ENCODE peak calls at places on chromosomes 13 and 19, in seven cellular contexts. F is suprapubic skin; T is heart left ventricle; L is neural progenitor cell; N is left ventricle myocardium inferior; B is CD4-positive, alpha-beta T cell; P is PC-9. I is an unnamed sample. For H3K9me3, the result is how much of the 10 kb centered on the place peaks cover.

GRCh38 chr13:31069808-31070544 is 91.7 kb downstream of the HSPH1 start:
- DNase-seq in F (no peak), T (no peak), L (no peak), N (no peak), B (no peak), P (no peak), I (no peak)

GRCh38 chr19:46373573-46374359 is 26.9 kb downstream of the PPP5C start:
- DNase-seq in F (peak), T (peak), L (peak), N (peak), B (no peak), P (peak), I (peak)

GRCh38 chr13:110308377-110309158 is 1.5 kb downstream of the COL4A2 start:
- DNase-seq in F (no peak), T (no peak), L (peak), N (no peak), B (no peak), P (no peak), I (no peak)

GRCh38 chr19:54129617-54129996 is 8.0 kb upstream of the CNOT3 start:
- DNase-seq in F (peak), T (no peak), L (no peak), N (no peak), B (no peak), P (no peak), I (no peak)

GRCh38 chr13:114234266-114234644 is 442 bp upstream of the CDC16 start:
- DNase-seq in F (no peak), T (no peak), L (no peak), N (no peak), B (no peak), P (no peak), I (no peak)

GRCh38 chr13:25922373-25922772 is 129.4 kb downstream of the SHISA2 start:
- DNase-seq in F (no peak), T (no peak), L (no peak), N (no peak), B (no peak), P (no peak), I (no peak)

GRCh38 chr13:48831248-48831647 is 144.5 kb upstream of the FNDC3A start:
- DNase-seq in F (no peak), T (no peak), L (no peak), N (no peak), B (no peak), P (no peak), I (no peak)

GRCh38 chr13:64371045-64371444 is 2859.1 kb downstream of the PCDH9 start:
- DNase-seq in F (no peak), T (no peak), L (no peak), N (no peak), B (no peak), P (peak), I (no peak)

GRCh38 chr19:3146677-3147100 is 10.9 kb downstream of the GNA15 start:
- DNase-seq in F (peak), T (no peak), L (peak), N (no peak), B (peak), P (no peak), I (peak)

GRCh38 chr19:7267792-7268736 is 26.1 kb downstream of the INSR start:
- DNase-seq in F (no peak), T (no peak), L (no peak), N (no peak), B (no peak), P (peak), I (no peak)

GRCh38 chr19:35328851-35329285 is at the start of gene CD22:
- DNase-seq in F (no peak), T (no peak), L (no peak), N (no peak), B (no peak), P (no peak), I (no peak)

GRCh38 chr13:41700790-41701310 is 243.5 kb downstream of the RGCC start:
- DNase-seq in F (no peak), T (peak), L (no peak), N (no peak), B (no peak), P (no peak), I (no peak)

GRCh38 chr13:98570929-98571372 is 6.0 kb downstream of the STK24 start:
- DNase-seq in F (no peak), T (peak), L (no peak), N (no peak), B (peak), P (peak), I (peak)

GRCh38 chr19:45637890-45638667 is 1.1 kb downstream of the EML2 start:
- DNase-seq in F (no peak), T (no peak), L (no peak), N (no peak), B (no peak), P (no peak), I (no peak)

GRCh38 chr19:54461201-54462071 is 2.1 kb downstream of the LENG9 start:
- DNase-seq in F (peak), T (no peak), L (no peak), N (no peak), B (no peak), P (no peak), I (no peak)

GRCh38 chr13:51222510-51223283 is 499 bp downstream of the FAM124A start:
- DNase-seq in F (no peak), T (no peak), L (peak), N (no peak), B (no peak), P (no peak), I (no peak)

GRCh38 chr19:33394006-33394722 is 20.7 kb downstream of the CEBPG start:
- DNase-seq in F (peak), T (peak), L (no peak), N (peak), B (no peak), P (no peak), I (no peak)

GRCh38 chr13:111219306-111219705 is 101.1 kb upstream of the TEX29 start:
- DNase-seq in F (no peak), T (peak), L (no peak), N (peak), B (no peak), P (no peak), I (no peak)

GRCh38 chr13:75635621-75636338 is at the start of gene LMO7:
- DNase-seq in F (peak), T (peak), L (peak), N (peak), B (peak), P (peak), I (peak)
- H3K27ac ChIP-seq in F (peak), T (peak), L (no peak), N (peak), B (no peak), P (no peak), I (peak)

GRCh38 chr19:51903192-51903591 is 1.6 kb downstream of the ZNF649 start:
- DNase-seq in F (no peak), T (no peak), L (no peak), N (no peak), B (no peak), P (no peak), I (no peak)
- H3K9me3 ChIP-seq in F (under half), T (under half), L (under half), N (under half), B (half or more), P (half or more), I (half or more)

GRCh38 chr19:53088091-53088490 is 15.1 kb downstream of the ZNF160 start:
- DNase-seq in F (no peak), T (no peak), L (no peak), N (no peak), B (no peak), P (no peak), I (no peak)

GRCh38 chr19:53092723-53093122 is 10.5 kb downstream of the ZNF160 start:
- DNase-seq in F (no peak), T (no peak), L (no peak), N (no peak), B (no peak), P (no peak), I (no peak)

GRCh38 chr19:53094749-53095575 is 8.3 kb downstream of the ZNF160 start:
- DNase-seq in F (no peak), T (no peak), L (peak), N (no peak), B (no peak), P (no peak), I (no peak)

GRCh38 chr19:53091855-53092254 is 11.4 kb downstream of the ZNF160 start:
- DNase-seq in F (no peak), T (no peak), L (no peak), N (no peak), B (no peak), P (no peak), I (no peak)

GRCh38 chr19:53091413-53091812 is 11.8 kb downstream of the ZNF160 start:
- DNase-seq in F (no peak), T (no peak), L (peak), N (no peak), B (no peak), P (no peak), I (no peak)
- H3K27ac ChIP-seq in F (no peak), T (no peak), L (no peak), N (no peak), B (no peak), P (no peak), I (no peak)

GRCh38 chr19:9348253-9348652 is 14.6 kb upstream of the ZNF177 start:
- DNase-seq in F (no peak), T (no peak), L (no peak), N (no peak), B (no peak), P (no peak), I (no peak)
- H3K9me3 ChIP-seq in F (half or more), T (half or more), L (half or more), N (half or more), B (half or more), P (half or more), I (under half)

GRCh38 chr13:36347826-36348225 is 1.6 kb upstream of the SPART start:
- DNase-seq in F (no peak), T (no peak), L (no peak), N (no peak), B (no peak), P (no peak), I (no peak)

GRCh38 chr13:36345438-36346221 is 564 bp downstream of the SPART start:
- DNase-seq in F (peak), T (peak), L (peak), N (peak), B (peak), P (peak), I (no peak)

GRCh38 chr13:36344886-36345437 is 1.2 kb downstream of the SPART start:
- DNase-seq in F (no peak), T (no peak), L (peak), N (no peak), B (no peak), P (no peak), I (no peak)

GRCh38 chr13:36344173-36344572 is 2.0 kb downstream of the SPART start:
- DNase-seq in F (no peak), T (no peak), L (no peak), N (no peak), B (no peak), P (no peak), I (no peak)

DNA sequence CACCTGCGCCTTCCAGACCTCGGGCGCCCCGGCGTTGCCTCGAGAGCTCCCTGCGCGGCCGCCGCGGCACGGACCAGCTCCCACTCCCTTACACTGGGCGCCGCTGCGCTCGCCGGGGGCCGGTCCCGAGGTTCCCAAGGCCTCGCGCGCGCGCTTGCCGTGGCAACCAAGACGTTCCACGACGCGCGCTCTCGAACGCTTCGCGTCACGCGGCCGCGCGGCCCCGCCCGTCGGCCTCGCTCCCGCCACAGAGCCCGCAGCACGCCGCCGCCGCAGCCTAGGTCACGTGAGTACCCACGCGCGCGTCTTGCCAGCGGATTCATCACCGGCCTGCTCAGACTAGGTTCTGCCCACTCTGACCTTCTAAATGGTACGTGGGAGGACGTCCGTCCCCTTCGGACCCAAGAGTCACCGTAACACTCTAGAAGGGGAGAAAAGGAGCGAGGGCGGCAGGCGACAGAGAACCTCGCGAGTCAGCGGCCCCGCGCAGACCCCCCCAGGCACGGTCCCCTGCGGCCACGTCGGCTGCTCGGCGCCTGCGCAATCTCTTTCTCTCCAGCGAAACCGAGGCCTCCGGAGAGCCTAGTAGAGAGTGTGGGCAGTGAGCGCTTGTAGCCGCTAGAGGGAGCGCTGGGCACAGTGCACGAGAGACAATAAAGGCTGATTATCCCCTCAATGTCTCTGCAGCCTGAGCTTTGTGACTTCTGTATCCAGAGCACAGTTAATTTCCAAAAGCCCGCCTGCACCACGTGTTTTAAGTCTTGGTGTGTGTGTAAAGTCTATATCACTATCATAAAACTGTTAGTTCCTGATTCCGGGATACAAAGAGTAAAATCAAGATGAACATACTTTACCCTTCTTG is at the start of gene SPART:
- DNase-seq in F (peak), T (peak), L (peak), N (peak), B (peak), P (peak), I (peak)
- H3K27ac ChIP-seq in F (peak), T (peak), L (peak), N (peak), B (peak), P (peak), I (no peak)

GRCh38 chr19:14959263-14959662 is 18.0 kb downstream of the OR7C2 start:
- DNase-seq in F (no peak), T (no peak), L (no peak), N (no peak), B (no peak), P (no peak), I (no peak)
- H3K9me3 ChIP-seq in F (under half), T (half or more), L (under half), N (half or more), B (under half), P (under half), I (under half)

DNA sequence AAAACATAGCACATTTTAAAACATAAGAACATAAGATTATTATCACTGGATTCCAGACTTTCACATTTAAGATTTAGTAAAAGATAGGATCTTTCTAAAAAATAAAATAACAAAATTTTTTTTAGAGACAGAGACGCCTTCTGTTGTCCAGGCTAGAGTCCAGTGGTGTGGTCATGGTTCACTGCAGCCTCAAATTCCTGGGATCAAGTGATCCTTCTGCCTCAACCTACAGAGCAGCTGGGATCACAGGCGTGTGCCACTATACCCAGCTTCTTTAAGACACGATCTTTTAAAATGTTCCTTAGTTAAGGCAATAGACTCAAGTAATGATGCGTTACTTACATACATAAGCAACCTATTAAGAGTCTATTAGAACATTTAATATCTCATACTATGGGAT is 32.7 kb downstream of the ALG5 start:
- DNase-seq in F (no peak), T (no peak), L (no peak), N (no peak), B (no peak), P (no peak), I (no peak)
- H3K27ac ChIP-seq in F (no peak), T (no peak), L (no peak), N (no peak), B (no peak), P (peak), I (no peak)

GRCh38 chr19:16013851-16014840 is 62.1 kb upstream of the TPM4 start:
- DNase-seq in F (no peak), T (no peak), L (no peak), N (no peak), B (no peak), P (no peak), I (no peak)
- H3K9me3 ChIP-seq in F (under half), T (under half), L (under half), N (under half), B (under half), P (under half), I (under half)

I was measured in DND-41.